ENCODE peak calls at places on chromosomes 12 and 14, in ten cellular contexts. One of them, this sample, is unnamed.

GRCh38 chr12:3313655-3314305 is 177.2 kb upstream of the PRMT8 start:
- DNase-seq in NCI-H345: peak; percentile 55
- DNase-seq in activated naive CD8-positive, alpha-beta T cell treated with anti-CD3 and anti-CD28 coated beads, Interleukin-2, amount 50 U/mL, for 24 hours: peak; percentile 6
- DNase-seq in activated T-cell treated with anti-CD3 and anti-CD28 coated beads, Interleukin-2, amount 50 U/mL, for 72 hours: peak; percentile 25
- DNase-seq in upper lobe of right lung: no peak
- DNase-seq in activated CD8-positive, alpha-beta memory T cell treated with anti-CD3 and anti-CD28 coated beads for 48 hours: no peak
- DNase-seq in activated gamma-delta T cell treated with Interleukin-2 at 50 U/mL for 16 hours: no peak
- DNase-seq in heart right ventricle: no peak
- DNase-seq in HCT116: no peak
- DNase-seq in NCI-H1105: peak; percentile 41
- DNase-seq in this sample: no peak

GRCh38 chr14:29717906-29718305 is 209.7 kb downstream of the PRKD1 start:
- DNase-seq in NCI-H345: no peak
- DNase-seq in activated naive CD8-positive, alpha-beta T cell treated with anti-CD3 and anti-CD28 coated beads, Interleukin-2, amount 50 U/mL, for 24 hours: no peak
- DNase-seq in activated T-cell treated with anti-CD3 and anti-CD28 coated beads, Interleukin-2, amount 50 U/mL, for 72 hours: no peak
- DNase-seq in upper lobe of right lung: no peak
- DNase-seq in activated CD8-positive, alpha-beta memory T cell treated with anti-CD3 and anti-CD28 coated beads for 48 hours: no peak
- DNase-seq in activated gamma-delta T cell treated with Interleukin-2 at 50 U/mL for 16 hours: no peak
- DNase-seq in heart right ventricle: no peak
- DNase-seq in HCT116: no peak
- DNase-seq in NCI-H1105: no peak
- DNase-seq in this sample: no peak

GRCh38 chr14:86646688-86647687 is 1117.0 kb downstream of the FLRT2 start:
- DNase-seq in NCI-H345: no peak
- DNase-seq in activated naive CD8-positive, alpha-beta T cell treated with anti-CD3 and anti-CD28 coated beads, Interleukin-2, amount 50 U/mL, for 24 hours: no peak
- DNase-seq in activated T-cell treated with anti-CD3 and anti-CD28 coated beads, Interleukin-2, amount 50 U/mL, for 72 hours: no peak
- DNase-seq in upper lobe of right lung: no peak
- DNase-seq in activated CD8-positive, alpha-beta memory T cell treated with anti-CD3 and anti-CD28 coated beads for 48 hours: no peak
- DNase-seq in activated gamma-delta T cell treated with Interleukin-2 at 50 U/mL for 16 hours: no peak
- DNase-seq in heart right ventricle: no peak
- DNase-seq in HCT116: no peak
- DNase-seq in NCI-H1105: no peak
- DNase-seq in this sample: peak; percentile 8

GRCh38 chr14:104546591-104547309 is 32.8 kb upstream of the C14orf180 start:
- DNase-seq in NCI-H345: no peak
- DNase-seq in activated naive CD8-positive, alpha-beta T cell treated with anti-CD3 and anti-CD28 coated beads, Interleukin-2, amount 50 U/mL, for 24 hours: no peak
- DNase-seq in activated T-cell treated with anti-CD3 and anti-CD28 coated beads, Interleukin-2, amount 50 U/mL, for 72 hours: no peak
- DNase-seq in upper lobe of right lung: peak; percentile 50
- DNase-seq in activated CD8-positive, alpha-beta memory T cell treated with anti-CD3 and anti-CD28 coated beads for 48 hours: no peak
- DNase-seq in activated gamma-delta T cell treated with Interleukin-2 at 50 U/mL for 16 hours: no peak
- DNase-seq in heart right ventricle: no peak
- DNase-seq in HCT116: no peak
- DNase-seq in NCI-H1105: no peak
- DNase-seq in this sample: no peak

GRCh38 chr12:89893972-89894706 is 185.5 kb upstream of the ATP2B1 start:
- DNase-seq in NCI-H345: no peak
- DNase-seq in activated naive CD8-positive, alpha-beta T cell treated with anti-CD3 and anti-CD28 coated beads, Interleukin-2, amount 50 U/mL, for 24 hours: no peak
- DNase-seq in activated T-cell treated with anti-CD3 and anti-CD28 coated beads, Interleukin-2, amount 50 U/mL, for 72 hours: no peak
- DNase-seq in upper lobe of right lung: no peak
- DNase-seq in activated CD8-positive, alpha-beta memory T cell treated with anti-CD3 and anti-CD28 coated beads for 48 hours: no peak
- DNase-seq in activated gamma-delta T cell treated with Interleukin-2 at 50 U/mL for 16 hours: no peak
- DNase-seq in heart right ventricle: no peak
- DNase-seq in HCT116: no peak
- DNase-seq in NCI-H1105: no peak
- DNase-seq in this sample: no peak

GRCh38 chr14:50320279-50320678 is 8.2 kb downstream of the DMAC2L start:
- DNase-seq in NCI-H345: no peak
- DNase-seq in activated naive CD8-positive, alpha-beta T cell treated with anti-CD3 and anti-CD28 coated beads, Interleukin-2, amount 50 U/mL, for 24 hours: no peak
- DNase-seq in activated T-cell treated with anti-CD3 and anti-CD28 coated beads, Interleukin-2, amount 50 U/mL, for 72 hours: peak; percentile 18
- DNase-seq in upper lobe of right lung: no peak
- DNase-seq in activated CD8-positive, alpha-beta memory T cell treated with anti-CD3 and anti-CD28 coated beads for 48 hours: no peak
- DNase-seq in activated gamma-delta T cell treated with Interleukin-2 at 50 U/mL for 16 hours: no peak
- DNase-seq in heart right ventricle: no peak
- DNase-seq in HCT116: no peak
- DNase-seq in NCI-H1105: no peak
- DNase-seq in this sample: peak; percentile 67

GRCh38 chr14:35760143-35760542 is 49.0 kb downstream of the RALGAPA1 start:
- DNase-seq in NCI-H345: no peak
- DNase-seq in activated naive CD8-positive, alpha-beta T cell treated with anti-CD3 and anti-CD28 coated beads, Interleukin-2, amount 50 U/mL, for 24 hours: no peak
- DNase-seq in activated T-cell treated with anti-CD3 and anti-CD28 coated beads, Interleukin-2, amount 50 U/mL, for 72 hours: no peak
- DNase-seq in upper lobe of right lung: no peak
- DNase-seq in activated CD8-positive, alpha-beta memory T cell treated with anti-CD3 and anti-CD28 coated beads for 48 hours: no peak
- DNase-seq in activated gamma-delta T cell treated with Interleukin-2 at 50 U/mL for 16 hours: no peak
- DNase-seq in heart right ventricle: no peak
- DNase-seq in HCT116: no peak
- DNase-seq in NCI-H1105: no peak
- DNase-seq in this sample: no peak

GRCh38 chr12:107594995-107595394 is 90.6 kb upstream of the PWP1 start:
- DNase-seq in NCI-H345: no peak
- DNase-seq in activated naive CD8-positive, alpha-beta T cell treated with anti-CD3 and anti-CD28 coated beads, Interleukin-2, amount 50 U/mL, for 24 hours: no peak
- DNase-seq in activated T-cell treated with anti-CD3 and anti-CD28 coated beads, Interleukin-2, amount 50 U/mL, for 72 hours: no peak
- DNase-seq in upper lobe of right lung: no peak
- DNase-seq in activated CD8-positive, alpha-beta memory T cell treated with anti-CD3 and anti-CD28 coated beads for 48 hours: no peak
- DNase-seq in activated gamma-delta T cell treated with Interleukin-2 at 50 U/mL for 16 hours: no peak
- DNase-seq in heart right ventricle: no peak
- DNase-seq in HCT116: no peak
- DNase-seq in NCI-H1105: no peak
- DNase-seq in this sample: peak; percentile 33

GRCh38 chr12:124623344-124623885 is 56.0 kb upstream of the NCOR2 start:
- DNase-seq in NCI-H345: no peak
- DNase-seq in activated naive CD8-positive, alpha-beta T cell treated with anti-CD3 and anti-CD28 coated beads, Interleukin-2, amount 50 U/mL, for 24 hours: no peak
- DNase-seq in activated T-cell treated with anti-CD3 and anti-CD28 coated beads, Interleukin-2, amount 50 U/mL, for 72 hours: no peak
- DNase-seq in upper lobe of right lung: no peak
- DNase-seq in activated CD8-positive, alpha-beta memory T cell treated with anti-CD3 and anti-CD28 coated beads for 48 hours: no peak
- DNase-seq in activated gamma-delta T cell treated with Interleukin-2 at 50 U/mL for 16 hours: no peak
- DNase-seq in heart right ventricle: no peak
- DNase-seq in HCT116: no peak
- DNase-seq in NCI-H1105: no peak
- DNase-seq in this sample: no peak

GRCh38 chr14:65156568-65157366 is 54.5 kb upstream of the MAX start:
- DNase-seq in NCI-H345: no peak
- DNase-seq in activated naive CD8-positive, alpha-beta T cell treated with anti-CD3 and anti-CD28 coated beads, Interleukin-2, amount 50 U/mL, for 24 hours: no peak
- DNase-seq in activated T-cell treated with anti-CD3 and anti-CD28 coated beads, Interleukin-2, amount 50 U/mL, for 72 hours: no peak
- DNase-seq in upper lobe of right lung: peak; percentile 72
- DNase-seq in activated CD8-positive, alpha-beta memory T cell treated with anti-CD3 and anti-CD28 coated beads for 48 hours: no peak
- DNase-seq in activated gamma-delta T cell treated with Interleukin-2 at 50 U/mL for 16 hours: no peak
- DNase-seq in heart right ventricle: peak; percentile 28
- DNase-seq in HCT116: no peak
- DNase-seq in NCI-H1105: no peak
- DNase-seq in this sample: peak; percentile 71

GRCh38 chr12:25397001-25397400 is 146.3 kb upstream of the KRAS start:
- DNase-seq in NCI-H345: no peak
- DNase-seq in activated naive CD8-positive, alpha-beta T cell treated with anti-CD3 and anti-CD28 coated beads, Interleukin-2, amount 50 U/mL, for 24 hours: no peak
- DNase-seq in activated T-cell treated with anti-CD3 and anti-CD28 coated beads, Interleukin-2, amount 50 U/mL, for 72 hours: no peak
- DNase-seq in upper lobe of right lung: no peak
- DNase-seq in activated CD8-positive, alpha-beta memory T cell treated with anti-CD3 and anti-CD28 coated beads for 48 hours: no peak
- DNase-seq in activated gamma-delta T cell treated with Interleukin-2 at 50 U/mL for 16 hours: no peak
- DNase-seq in heart right ventricle: no peak
- DNase-seq in HCT116: no peak
- DNase-seq in NCI-H1105: no peak
- DNase-seq in this sample: no peak

GRCh38 chr14:104979758-104980591 is 1.8 kb upstream of the AHNAK2 start:
- DNase-seq in NCI-H345: no peak
- DNase-seq in activated naive CD8-positive, alpha-beta T cell treated with anti-CD3 and anti-CD28 coated beads, Interleukin-2, amount 50 U/mL, for 24 hours: no peak
- DNase-seq in activated T-cell treated with anti-CD3 and anti-CD28 coated beads, Interleukin-2, amount 50 U/mL, for 72 hours: no peak
- DNase-seq in upper lobe of right lung: peak; percentile 87
- DNase-seq in activated CD8-positive, alpha-beta memory T cell treated with anti-CD3 and anti-CD28 coated beads for 48 hours: no peak
- DNase-seq in activated gamma-delta T cell treated with Interleukin-2 at 50 U/mL for 16 hours: no peak
- DNase-seq in heart right ventricle: peak; percentile 75
- DNase-seq in HCT116: no peak
- DNase-seq in NCI-H1105: no peak
- DNase-seq in this sample: peak; percentile 74

GRCh38 chr12:79938843-79939242 is 3.9 kb upstream of the PPP1R12A start:
- DNase-seq in NCI-H345: peak; percentile 5
- DNase-seq in activated naive CD8-positive, alpha-beta T cell treated with anti-CD3 and anti-CD28 coated beads, Interleukin-2, amount 50 U/mL, for 24 hours: no peak
- DNase-seq in activated T-cell treated with anti-CD3 and anti-CD28 coated beads, Interleukin-2, amount 50 U/mL, for 72 hours: no peak
- DNase-seq in upper lobe of right lung: no peak
- DNase-seq in activated CD8-positive, alpha-beta memory T cell treated with anti-CD3 and anti-CD28 coated beads for 48 hours: no peak
- DNase-seq in activated gamma-delta T cell treated with Interleukin-2 at 50 U/mL for 16 hours: no peak
- DNase-seq in heart right ventricle: no peak
- DNase-seq in HCT116: no peak
- DNase-seq in NCI-H1105: peak; percentile 16
- DNase-seq in this sample: no peak

GRCh38 chr12:34599530-34600513 is 577.5 kb downstream of the ALG10 start:
- DNase-seq in NCI-H345: no peak
- DNase-seq in activated naive CD8-positive, alpha-beta T cell treated with anti-CD3 and anti-CD28 coated beads, Interleukin-2, amount 50 U/mL, for 24 hours: no peak
- DNase-seq in activated T-cell treated with anti-CD3 and anti-CD28 coated beads, Interleukin-2, amount 50 U/mL, for 72 hours: no peak
- DNase-seq in upper lobe of right lung: peak; percentile 41
- DNase-seq in activated CD8-positive, alpha-beta memory T cell treated with anti-CD3 and anti-CD28 coated beads for 48 hours: no peak
- DNase-seq in activated gamma-delta T cell treated with Interleukin-2 at 50 U/mL for 16 hours: no peak
- DNase-seq in heart right ventricle: peak; percentile 1
- DNase-seq in HCT116: no peak
- DNase-seq in NCI-H1105: no peak
- DNase-seq in this sample: no peak

GRCh38 chr12:48750215-48750614 is 33.7 kb upstream of the CCNT1 start:
- DNase-seq in NCI-H345: no peak
- DNase-seq in activated naive CD8-positive, alpha-beta T cell treated with anti-CD3 and anti-CD28 coated beads, Interleukin-2, amount 50 U/mL, for 24 hours: no peak
- DNase-seq in activated T-cell treated with anti-CD3 and anti-CD28 coated beads, Interleukin-2, amount 50 U/mL, for 72 hours: no peak
- DNase-seq in upper lobe of right lung: no peak
- DNase-seq in activated CD8-positive, alpha-beta memory T cell treated with anti-CD3 and anti-CD28 coated beads for 48 hours: no peak
- DNase-seq in activated gamma-delta T cell treated with Interleukin-2 at 50 U/mL for 16 hours: no peak
- DNase-seq in heart right ventricle: no peak
- DNase-seq in HCT116: no peak
- DNase-seq in NCI-H1105: no peak
- DNase-seq in this sample: peak; percentile 64

GRCh38 chr14:51732494-51733080 is 80.9 kb downstream of the FRMD6 start:
- DNase-seq in NCI-H345: no peak
- DNase-seq in activated naive CD8-positive, alpha-beta T cell treated with anti-CD3 and anti-CD28 coated beads, Interleukin-2, amount 50 U/mL, for 24 hours: no peak
- DNase-seq in activated T-cell treated with anti-CD3 and anti-CD28 coated beads, Interleukin-2, amount 50 U/mL, for 72 hours: no peak
- DNase-seq in upper lobe of right lung: no peak
- DNase-seq in activated CD8-positive, alpha-beta memory T cell treated with anti-CD3 and anti-CD28 coated beads for 48 hours: no peak
- DNase-seq in activated gamma-delta T cell treated with Interleukin-2 at 50 U/mL for 16 hours: no peak
- DNase-seq in heart right ventricle: no peak
- DNase-seq in HCT116: no peak
- DNase-seq in NCI-H1105: no peak
- DNase-seq in this sample: no peak

GRCh38 chr12:53939141-53940108 is 794 bp downstream of the HOXC13 start:
- DNase-seq in NCI-H345: peak; percentile 14
- DNase-seq in activated naive CD8-positive, alpha-beta T cell treated with anti-CD3 and anti-CD28 coated beads, Interleukin-2, amount 50 U/mL, for 24 hours: no peak
- DNase-seq in activated T-cell treated with anti-CD3 and anti-CD28 coated beads, Interleukin-2, amount 50 U/mL, for 72 hours: no peak
- DNase-seq in upper lobe of right lung: no peak
- DNase-seq in activated CD8-positive, alpha-beta memory T cell treated with anti-CD3 and anti-CD28 coated beads for 48 hours: no peak
- DNase-seq in activated gamma-delta T cell treated with Interleukin-2 at 50 U/mL for 16 hours: no peak
- DNase-seq in heart right ventricle: no peak
- DNase-seq in HCT116: no peak
- DNase-seq in NCI-H1105: no peak
- DNase-seq in this sample: no peak

GRCh38 chr14:61103541-61104339 is 122.7 kb downstream of the SLC38A6 start:
- DNase-seq in NCI-H345: no peak
- DNase-seq in activated naive CD8-positive, alpha-beta T cell treated with anti-CD3 and anti-CD28 coated beads, Interleukin-2, amount 50 U/mL, for 24 hours: peak; percentile 25
- DNase-seq in activated T-cell treated with anti-CD3 and anti-CD28 coated beads, Interleukin-2, amount 50 U/mL, for 72 hours: peak; percentile 40
- DNase-seq in upper lobe of right lung: no peak
- DNase-seq in activated CD8-positive, alpha-beta memory T cell treated with anti-CD3 and anti-CD28 coated beads for 48 hours: no peak
- DNase-seq in activated gamma-delta T cell treated with Interleukin-2 at 50 U/mL for 16 hours: no peak
- DNase-seq in heart right ventricle: no peak
- DNase-seq in HCT116: peak; percentile 76
- DNase-seq in NCI-H1105: no peak
- DNase-seq in this sample: peak; percentile 97

GRCh38 chr12:79634957-79635471 is 55.8 kb downstream of the PAWR start:
- DNase-seq in NCI-H345: no peak
- DNase-seq in activated naive CD8-positive, alpha-beta T cell treated with anti-CD3 and anti-CD28 coated beads, Interleukin-2, amount 50 U/mL, for 24 hours: no peak
- DNase-seq in activated T-cell treated with anti-CD3 and anti-CD28 coated beads, Interleukin-2, amount 50 U/mL, for 72 hours: no peak
- DNase-seq in upper lobe of right lung: no peak
- DNase-seq in activated CD8-positive, alpha-beta memory T cell treated with anti-CD3 and anti-CD28 coated beads for 48 hours: no peak
- DNase-seq in activated gamma-delta T cell treated with Interleukin-2 at 50 U/mL for 16 hours: no peak
- DNase-seq in heart right ventricle: no peak
- DNase-seq in HCT116: no peak
- DNase-seq in NCI-H1105: no peak
- DNase-seq in this sample: peak; percentile 83

GRCh38 chr12:124592481-124593160 is 25.2 kb upstream of the NCOR2 start:
- DNase-seq in NCI-H345: no peak
- DNase-seq in activated naive CD8-positive, alpha-beta T cell treated with anti-CD3 and anti-CD28 coated beads, Interleukin-2, amount 50 U/mL, for 24 hours: no peak
- DNase-seq in activated T-cell treated with anti-CD3 and anti-CD28 coated beads, Interleukin-2, amount 50 U/mL, for 72 hours: no peak
- DNase-seq in upper lobe of right lung: no peak
- DNase-seq in activated CD8-positive, alpha-beta memory T cell treated with anti-CD3 and anti-CD28 coated beads for 48 hours: no peak
- DNase-seq in activated gamma-delta T cell treated with Interleukin-2 at 50 U/mL for 16 hours: no peak
- DNase-seq in heart right ventricle: no peak
- DNase-seq in HCT116: no peak
- DNase-seq in NCI-H1105: no peak
- DNase-seq in this sample: peak; percentile 11

GRCh38 chr12:81141220-81141619 is 63.3 kb downstream of the ACSS3 start:
- DNase-seq in NCI-H345: no peak
- DNase-seq in activated naive CD8-positive, alpha-beta T cell treated with anti-CD3 and anti-CD28 coated beads, Interleukin-2, amount 50 U/mL, for 24 hours: no peak
- DNase-seq in activated T-cell treated with anti-CD3 and anti-CD28 coated beads, Interleukin-2, amount 50 U/mL, for 72 hours: no peak
- DNase-seq in upper lobe of right lung: no peak
- DNase-seq in activated CD8-positive, alpha-beta memory T cell treated with anti-CD3 and anti-CD28 coated beads for 48 hours: no peak
- DNase-seq in activated gamma-delta T cell treated with Interleukin-2 at 50 U/mL for 16 hours: no peak
- DNase-seq in heart right ventricle: no peak
- DNase-seq in HCT116: no peak
- DNase-seq in NCI-H1105: no peak
- DNase-seq in this sample: peak; percentile 6